ENCODE peak calls at places on chromosomes 4 and X, in nine cellular contexts. W, Y, E, V, L, X, A, B and O are unnamed samples.

GRCh38 chr4:15392053-15392805 is 35.6 kb upstream of the C1QTNF7 start:
- DNase-seq in X (no peak), E (no peak), B (no peak), Y (no peak), W (no peak), A (no peak), V (no peak), L (no peak), O (no peak)

GRCh38 chrX:40663880-40664630 is 16.7 kb upstream of the CXorf38 start:
- DNase-seq in L (peak), Y (peak), X (no peak), W (peak), E (peak), B (no peak), V (no peak), A (no peak), O (peak)

GRCh38 chrX:150582338-150582948 is 14.0 kb downstream of the MTM1 start:
- DNase-seq in X (no peak), B (no peak), W (no peak), A (no peak), V (no peak), Y (no peak), E (no peak), L (no peak), O (no peak)

GRCh38 chr4:5164221-5164912 is 113.1 kb downstream of the STK32B start:
- DNase-seq in A (no peak), B (no peak), V (no peak), L (no peak), W (no peak), Y (no peak), X (no peak), E (no peak), O (no peak)

GRCh38 chr4:152258391-152258790 is 277.5 kb downstream of the FBXW7 start:
- DNase-seq in E (no peak), L (no peak), X (no peak), W (no peak), Y (no peak), V (no peak), B (no peak), A (no peak), O (no peak)

GRCh38 chr4:38717604-38718003 is 53.6 kb downstream of the KLF3 start:
- DNase-seq in A (no peak), B (no peak), L (peak), E (no peak), W (no peak), V (no peak), X (no peak), Y (no peak), O (peak)

GRCh38 chr4:182600093-182600492 is 317.1 kb downstream of the DCTD start:
- DNase-seq in L (no peak), Y (no peak), W (no peak), X (no peak), E (no peak), V (no peak), A (no peak), B (no peak), O (no peak)

GRCh38 chr4:120018786-120019185 is 47.9 kb downstream of the MAD2L1 start:
- DNase-seq in B (no peak), A (no peak), E (no peak), L (no peak), V (no peak), W (no peak), Y (no peak), X (no peak), O (no peak)

GRCh38 chr4:187961961-187962360 is 33.6 kb upstream of the ZFP42 start:
- DNase-seq in X (no peak), Y (no peak), V (no peak), W (no peak), L (no peak), E (no peak), A (no peak), B (no peak), O (no peak)

GRCh38 chr4:190020790-190021717 is 6.0 kb downstream of the FRG2 start:
- DNase-seq in Y (peak), B (no peak), X (peak), V (no peak), E (peak), A (no peak), L (peak), W (no peak), O (peak)
- H3K4me3 ChIP-seq in Y (peak), B (no peak), X (no peak), V (peak), E (peak), A (peak), L (no peak), W (no peak), O (peak)

GRCh38 chrX:72306085-72306801 is 529 bp upstream of the CITED1 start:
- DNase-seq in X (no peak), Y (peak), B (no peak), A (no peak), W (no peak), V (no peak), L (no peak), E (peak), O (no peak)
- H3K4me3 ChIP-seq in X (peak), Y (peak), B (peak), A (peak), W (peak), V (peak), L (peak), E (peak), O (peak)

GRCh38 chrX:41705042-41705441 is 16.3 kb downstream of the GPR34 start:
- DNase-seq in Y (no peak), W (no peak), V (no peak), A (no peak), B (no peak), X (no peak), E (no peak), L (no peak), O (no peak)
- H3K4me3 ChIP-seq in Y (no peak), W (no peak), V (no peak), A (no peak), B (no peak), X (no peak), E (no peak), L (no peak), O (no peak)

DNA sequence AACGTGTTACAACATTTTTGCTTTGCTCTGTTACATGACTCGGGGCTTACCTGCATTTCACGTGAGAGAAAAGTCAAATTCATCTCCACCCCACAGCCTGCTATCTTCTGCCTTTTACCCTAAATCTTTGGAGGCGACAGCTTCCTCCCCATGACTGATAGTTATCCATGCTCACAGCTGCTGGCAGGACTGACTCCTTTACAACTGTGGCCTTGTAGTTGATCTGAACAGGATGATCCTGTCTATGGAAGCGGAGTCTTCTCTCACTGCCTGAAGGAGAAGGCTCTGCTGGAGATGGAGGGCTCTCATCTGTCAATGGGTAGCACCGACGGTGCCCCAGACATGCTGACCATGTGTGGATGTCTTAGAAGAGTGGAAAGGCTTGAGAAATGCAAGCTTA is 151.0 kb downstream of the CBR4 start:
- DNase-seq in V (no peak), E (no peak), Y (no peak), L (no peak), B (no peak), A (no peak), X (no peak), W (no peak), O (no peak)
- H3K4me3 ChIP-seq in V (no peak), E (no peak), Y (no peak), L (no peak), B (no peak), A (no peak), X (no peak), W (no peak), O (no peak)

GRCh38 chr4:3387154-3387942 is 54.4 kb upstream of the HGFAC start:
- DNase-seq in L (no peak), B (no peak), V (peak), X (no peak), Y (no peak), A (no peak), W (no peak), E (no peak), O (no peak)

GRCh38 chr4:3389879-3390840 is 51.6 kb upstream of the HGFAC start:
- DNase-seq in X (no peak), V (peak), W (no peak), B (no peak), A (peak), Y (no peak), E (peak), L (no peak), O (no peak)

GRCh38 chr4:3389186-3389878 is 52.4 kb upstream of the HGFAC start:
- DNase-seq in E (no peak), V (peak), X (no peak), Y (no peak), B (no peak), L (no peak), W (no peak), A (no peak), O (no peak)

GRCh38 chr4:3387943-3388348 is 53.8 kb upstream of the HGFAC start:
- DNase-seq in X (peak), A (peak), E (no peak), L (peak), V (peak), B (peak), Y (peak), W (peak), O (peak)

DNA sequence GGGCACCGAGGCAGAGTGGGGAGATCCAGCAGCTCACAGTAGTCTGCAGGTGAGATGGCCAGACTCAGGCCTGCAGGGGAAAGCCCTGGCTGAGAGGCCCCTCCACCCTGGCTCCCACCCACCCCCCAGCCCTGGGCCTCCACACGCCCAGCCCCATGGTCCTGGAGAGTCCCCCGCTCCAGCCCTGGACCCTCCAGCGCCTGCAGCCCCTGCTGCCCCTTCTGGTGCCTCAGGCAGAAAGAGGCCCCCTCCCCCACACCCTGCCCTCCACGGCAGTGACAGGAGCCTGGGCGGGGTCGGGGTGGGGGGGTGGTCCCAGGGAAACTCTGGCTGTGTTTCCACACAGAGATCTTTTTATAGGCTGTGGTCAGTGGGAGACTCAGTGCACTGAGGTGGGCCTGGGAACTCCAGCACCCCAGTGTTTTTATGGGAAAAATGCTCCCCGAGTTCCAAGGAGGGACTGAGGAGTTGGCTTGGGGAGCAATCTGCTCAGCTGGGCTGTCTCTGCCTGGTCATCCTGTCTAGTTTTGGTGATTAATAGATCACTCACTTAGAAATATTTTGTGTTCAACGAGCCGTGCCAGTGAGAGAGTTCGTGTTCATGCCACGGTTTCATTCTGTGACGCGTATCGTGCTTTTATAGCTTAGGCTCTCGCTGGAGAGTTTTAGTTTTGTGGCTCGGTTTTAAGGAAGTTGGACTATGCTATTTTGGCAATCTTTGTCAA is 53.1 kb upstream of the HGFAC start:
- DNase-seq in X (no peak), Y (no peak), W (peak), E (no peak), L (peak), A (peak), B (no peak), V (peak), O (peak)
- H3K4me3 ChIP-seq in X (no peak), Y (no peak), W (peak), E (no peak), L (peak), A (peak), B (peak), V (no peak), O (peak)

GRCh38 chr4:144645102-144645469 is 870 bp upstream of the HHIP start:
- DNase-seq in X (peak), A (no peak), B (no peak), W (no peak), Y (no peak), L (no peak), E (peak), V (peak), O (peak)
- H3K4me3 ChIP-seq in X (no peak), A (peak), B (peak), W (peak), Y (no peak), L (peak), E (peak), V (peak), O (peak)

DNA sequence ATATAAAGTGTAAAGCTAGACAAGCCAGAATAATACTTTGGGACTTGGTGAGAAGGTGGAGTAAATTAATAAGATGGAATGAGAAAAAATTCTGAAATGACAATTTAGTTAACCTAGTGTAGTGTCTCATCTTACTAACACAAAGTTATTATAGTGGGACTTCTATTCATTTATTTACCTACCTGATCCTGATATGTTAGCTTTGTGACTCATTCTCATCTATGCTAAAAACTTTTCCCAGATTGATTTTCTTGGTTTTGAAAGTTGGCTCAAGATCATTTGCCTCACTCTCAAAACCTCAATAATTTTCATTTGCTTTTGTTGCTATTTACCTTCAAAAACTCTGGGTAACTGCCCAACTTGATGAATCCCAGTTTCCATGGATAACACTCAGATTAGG is 698.6 kb downstream of the SH3BGRL start:
- DNase-seq in B (no peak), W (no peak), X (no peak), V (no peak), A (no peak), Y (no peak), L (no peak), E (no peak), O (no peak)
- H3K4me3 ChIP-seq in B (no peak), W (no peak), X (no peak), V (no peak), A (no peak), Y (no peak), L (no peak), E (no peak), O (no peak)